ENCODE peak calls at places on chromosomes 13 and 19, in eight cellular contexts. One of them, this sample, is unnamed.

GRCh38 chr19:40089462-40089861 is 1.3 kb downstream of the ZNF780A start:
- DNase-seq in neuronal stem cell: no peak
- DNase-seq in CD4-positive, alpha-beta memory T cell: no peak
- DNase-seq in CD8-positive, alpha-beta T cell: no peak
- DNase-seq in small intestine: no peak
- DNase-seq in adrenal gland: no peak
- DNase-seq in heart right ventricle: peak
- DNase-seq in uterus: no peak
- DNase-seq in this sample: no peak

GRCh38 chr13:98853791-98854191 is 101.3 kb upstream of the SLC15A1 start:
- DNase-seq in neuronal stem cell: no peak
- DNase-seq in CD4-positive, alpha-beta memory T cell: no peak
- DNase-seq in CD8-positive, alpha-beta T cell: no peak
- DNase-seq in small intestine: no peak
- DNase-seq in adrenal gland: no peak
- DNase-seq in heart right ventricle: no peak
- DNase-seq in uterus: no peak
- DNase-seq in this sample: no peak

GRCh38 chr13:48562296-48563066 is 29.6 kb upstream of the RCBTB2 start:
- DNase-seq in neuronal stem cell: no peak
- DNase-seq in CD4-positive, alpha-beta memory T cell: peak
- DNase-seq in CD8-positive, alpha-beta T cell: peak
- DNase-seq in small intestine: peak
- DNase-seq in adrenal gland: no peak
- DNase-seq in heart right ventricle: no peak
- DNase-seq in uterus: no peak
- DNase-seq in this sample: no peak

GRCh38 chr19:38210458-38210987 is 13.5 kb downstream of the DPF1 start:
- DNase-seq in neuronal stem cell: peak
- DNase-seq in CD4-positive, alpha-beta memory T cell: no peak
- DNase-seq in CD8-positive, alpha-beta T cell: no peak
- DNase-seq in small intestine: no peak
- DNase-seq in adrenal gland: no peak
- DNase-seq in heart right ventricle: peak
- DNase-seq in uterus: peak
- DNase-seq in this sample: peak

GRCh38 chr13:42762917-42763316 is 18.5 kb upstream of the FAM216B start:
- DNase-seq in neuronal stem cell: no peak
- DNase-seq in CD4-positive, alpha-beta memory T cell: no peak
- DNase-seq in CD8-positive, alpha-beta T cell: no peak
- DNase-seq in small intestine: no peak
- DNase-seq in adrenal gland: no peak
- DNase-seq in heart right ventricle: no peak
- DNase-seq in uterus: no peak
- DNase-seq in this sample: no peak

GRCh38 chr13:75079226-75079625 is 402.7 kb downstream of the TBC1D4 start:
- DNase-seq in neuronal stem cell: no peak
- DNase-seq in CD4-positive, alpha-beta memory T cell: no peak
- DNase-seq in CD8-positive, alpha-beta T cell: no peak
- DNase-seq in small intestine: no peak
- DNase-seq in adrenal gland: no peak
- DNase-seq in heart right ventricle: no peak
- DNase-seq in uterus: no peak
- DNase-seq in this sample: no peak

GRCh38 chr19:49552749-49553148 is 24.9 kb downstream of the RCN3 start:
- DNase-seq in neuronal stem cell: no peak
- DNase-seq in CD4-positive, alpha-beta memory T cell: peak
- DNase-seq in CD8-positive, alpha-beta T cell: peak
- DNase-seq in small intestine: peak
- DNase-seq in adrenal gland: no peak
- DNase-seq in heart right ventricle: no peak
- DNase-seq in uterus: no peak
- DNase-seq in this sample: no peak

GRCh38 chr19:35832054-35832453 is 19.4 kb upstream of the PRODH2 start:
- DNase-seq in neuronal stem cell: no peak
- DNase-seq in CD4-positive, alpha-beta memory T cell: no peak
- DNase-seq in CD8-positive, alpha-beta T cell: no peak
- DNase-seq in small intestine: no peak
- DNase-seq in adrenal gland: no peak
- DNase-seq in heart right ventricle: no peak
- DNase-seq in uterus: no peak
- DNase-seq in this sample: no peak

GRCh38 chr13:27928805-27929753 is 9.3 kb downstream of the PDX1 start:
- DNase-seq in neuronal stem cell: no peak
- DNase-seq in CD4-positive, alpha-beta memory T cell: no peak
- DNase-seq in CD8-positive, alpha-beta T cell: no peak
- DNase-seq in small intestine: peak
- DNase-seq in adrenal gland: no peak
- DNase-seq in heart right ventricle: no peak
- DNase-seq in uterus: no peak
- DNase-seq in this sample: no peak

GRCh38 chr19:50513746-50514345 is at the start of gene ASPDH:
- DNase-seq in neuronal stem cell: no peak
- DNase-seq in CD4-positive, alpha-beta memory T cell: no peak
- DNase-seq in CD8-positive, alpha-beta T cell: no peak
- DNase-seq in small intestine: no peak
- DNase-seq in adrenal gland: no peak
- DNase-seq in heart right ventricle: no peak
- DNase-seq in uterus: no peak
- DNase-seq in this sample: no peak

GRCh38 chr13:75345191-75345590 is 136.8 kb downstream of the TBC1D4 start:
- DNase-seq in neuronal stem cell: no peak
- DNase-seq in CD4-positive, alpha-beta memory T cell: no peak
- DNase-seq in CD8-positive, alpha-beta T cell: no peak
- DNase-seq in small intestine: peak
- DNase-seq in adrenal gland: no peak
- DNase-seq in heart right ventricle: no peak
- DNase-seq in uterus: no peak
- DNase-seq in this sample: no peak

GRCh38 chr13:110942248-110942981 is 27.5 kb upstream of the ANKRD10 start:
- DNase-seq in neuronal stem cell: no peak
- DNase-seq in CD4-positive, alpha-beta memory T cell: no peak
- DNase-seq in CD8-positive, alpha-beta T cell: no peak
- DNase-seq in small intestine: no peak
- DNase-seq in adrenal gland: no peak
- DNase-seq in heart right ventricle: no peak
- DNase-seq in uterus: no peak
- DNase-seq in this sample: no peak

GRCh38 chr13:110946171-110946570 is 31.3 kb upstream of the ANKRD10 start:
- DNase-seq in neuronal stem cell: no peak
- DNase-seq in CD4-positive, alpha-beta memory T cell: no peak
- DNase-seq in CD8-positive, alpha-beta T cell: no peak
- DNase-seq in small intestine: no peak
- DNase-seq in adrenal gland: no peak
- DNase-seq in heart right ventricle: no peak
- DNase-seq in uterus: no peak
- DNase-seq in this sample: no peak

GRCh38 chr13:110944968-110945952 is 30.4 kb upstream of the ANKRD10 start:
- DNase-seq in neuronal stem cell: no peak
- DNase-seq in CD4-positive, alpha-beta memory T cell: no peak
- DNase-seq in CD8-positive, alpha-beta T cell: no peak
- DNase-seq in small intestine: no peak
- DNase-seq in adrenal gland: no peak
- DNase-seq in heart right ventricle: no peak
- DNase-seq in uterus: no peak
- DNase-seq in this sample: no peak

GRCh38 chr13:110949116-110949515 is 34.2 kb upstream of the ANKRD10 start:
- DNase-seq in neuronal stem cell: no peak
- DNase-seq in CD4-positive, alpha-beta memory T cell: no peak
- DNase-seq in CD8-positive, alpha-beta T cell: no peak
- DNase-seq in small intestine: no peak
- DNase-seq in adrenal gland: no peak
- DNase-seq in heart right ventricle: no peak
- DNase-seq in uterus: no peak
- DNase-seq in this sample: no peak

GRCh38 chr13:110944121-110944967 is 29.5 kb upstream of the ANKRD10 start:
- DNase-seq in neuronal stem cell: no peak
- DNase-seq in CD4-positive, alpha-beta memory T cell: peak
- DNase-seq in CD8-positive, alpha-beta T cell: no peak
- DNase-seq in small intestine: peak
- DNase-seq in adrenal gland: peak
- DNase-seq in heart right ventricle: peak
- DNase-seq in uterus: no peak
- DNase-seq in this sample: no peak
- H3K27ac ChIP-seq in neuronal stem cell: no peak
- H3K27ac ChIP-seq in CD4-positive, alpha-beta memory T cell: no peak
- H3K27ac ChIP-seq in CD8-positive, alpha-beta T cell: no peak
- H3K27ac ChIP-seq in small intestine: no peak
- H3K27ac ChIP-seq in adrenal gland: peak
- H3K27ac ChIP-seq in heart right ventricle: peak
- H3K27ac ChIP-seq in uterus: no peak
- H3K27ac ChIP-seq in this sample: no peak

GRCh38 chr19:13027557-13027956 is 32.3 kb downstream of the NFIX start:
- DNase-seq in neuronal stem cell: no peak
- DNase-seq in CD4-positive, alpha-beta memory T cell: no peak
- DNase-seq in CD8-positive, alpha-beta T cell: no peak
- DNase-seq in small intestine: no peak
- DNase-seq in adrenal gland: no peak
- DNase-seq in heart right ventricle: no peak
- DNase-seq in uterus: no peak
- DNase-seq in this sample: no peak

GRCh38 chr19:13027031-13027430 is 31.8 kb downstream of the NFIX start:
- DNase-seq in neuronal stem cell: no peak
- DNase-seq in CD4-positive, alpha-beta memory T cell: no peak
- DNase-seq in CD8-positive, alpha-beta T cell: no peak
- DNase-seq in small intestine: no peak
- DNase-seq in adrenal gland: no peak
- DNase-seq in heart right ventricle: no peak
- DNase-seq in uterus: no peak
- DNase-seq in this sample: no peak

GRCh38 chr19:13025819-13026477 is 30.7 kb downstream of the NFIX start:
- DNase-seq in neuronal stem cell: no peak
- DNase-seq in CD4-positive, alpha-beta memory T cell: no peak
- DNase-seq in CD8-positive, alpha-beta T cell: no peak
- DNase-seq in small intestine: no peak
- DNase-seq in adrenal gland: no peak
- DNase-seq in heart right ventricle: no peak
- DNase-seq in uterus: no peak
- DNase-seq in this sample: no peak

GRCh38 chr19:13024958-13025653 is 29.8 kb downstream of the NFIX start:
- DNase-seq in neuronal stem cell: no peak
- DNase-seq in CD4-positive, alpha-beta memory T cell: no peak
- DNase-seq in CD8-positive, alpha-beta T cell: no peak
- DNase-seq in small intestine: peak
- DNase-seq in adrenal gland: peak
- DNase-seq in heart right ventricle: no peak
- DNase-seq in uterus: no peak
- DNase-seq in this sample: peak

GRCh38 chr19:13026478-13026999 is 31.3 kb downstream of the NFIX start:
- DNase-seq in neuronal stem cell: no peak
- DNase-seq in CD4-positive, alpha-beta memory T cell: no peak
- DNase-seq in CD8-positive, alpha-beta T cell: no peak
- DNase-seq in small intestine: peak
- DNase-seq in adrenal gland: no peak
- DNase-seq in heart right ventricle: no peak
- DNase-seq in uterus: no peak
- DNase-seq in this sample: no peak
- H3K27ac ChIP-seq in neuronal stem cell: no peak
- H3K27ac ChIP-seq in CD4-positive, alpha-beta memory T cell: no peak
- H3K27ac ChIP-seq in CD8-positive, alpha-beta T cell: no peak
- H3K27ac ChIP-seq in small intestine: no peak
- H3K27ac ChIP-seq in adrenal gland: no peak
- H3K27ac ChIP-seq in heart right ventricle: no peak
- H3K27ac ChIP-seq in uterus: peak
- H3K27ac ChIP-seq in this sample: peak

DNA sequence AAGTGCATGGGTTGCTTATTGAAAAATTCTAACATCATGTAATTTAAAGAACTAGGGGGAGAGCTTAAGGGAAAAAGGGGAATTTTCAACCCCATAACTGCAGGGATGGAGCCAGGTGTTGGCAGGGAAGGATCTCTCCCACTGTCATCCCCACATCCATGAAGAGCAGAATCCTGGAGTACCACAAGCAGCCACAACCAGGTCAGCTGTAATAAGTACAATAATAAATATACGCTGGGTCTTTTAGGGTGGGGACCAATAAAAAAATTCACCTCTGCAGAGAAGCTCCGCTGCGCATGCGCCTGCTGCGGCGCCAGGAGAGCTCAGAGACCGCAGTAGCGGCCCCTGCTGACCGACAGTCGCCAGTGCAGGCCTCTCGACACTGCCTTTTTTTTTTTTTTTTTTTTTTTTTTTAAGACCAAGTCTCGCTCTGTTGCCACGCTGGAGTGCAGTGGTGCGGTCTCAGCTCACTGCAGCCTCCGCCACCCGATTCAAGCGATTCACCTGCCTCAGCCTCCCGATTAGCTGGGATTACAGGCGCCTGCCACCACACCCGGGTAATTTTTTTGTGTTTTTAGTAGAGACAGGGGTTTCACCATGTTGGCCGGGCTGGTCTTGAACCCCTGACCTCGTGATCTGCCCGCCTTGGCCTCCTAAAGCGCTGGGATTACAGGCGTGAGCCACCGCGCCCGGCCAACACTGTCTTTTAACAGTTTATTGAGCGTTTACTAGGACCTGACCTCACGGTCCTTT is 2.5 kb upstream of the EEF2 start:
- DNase-seq in neuronal stem cell: peak
- DNase-seq in CD4-positive, alpha-beta memory T cell: peak
- DNase-seq in CD8-positive, alpha-beta T cell: peak
- DNase-seq in small intestine: peak
- DNase-seq in adrenal gland: peak
- DNase-seq in heart right ventricle: peak
- DNase-seq in uterus: peak
- DNase-seq in this sample: peak
- H3K27ac ChIP-seq in neuronal stem cell: no peak
- H3K27ac ChIP-seq in CD4-positive, alpha-beta memory T cell: peak
- H3K27ac ChIP-seq in CD8-positive, alpha-beta T cell: peak
- H3K27ac ChIP-seq in small intestine: no peak
- H3K27ac ChIP-seq in adrenal gland: no peak
- H3K27ac ChIP-seq in heart right ventricle: peak
- H3K27ac ChIP-seq in uterus: peak
- H3K27ac ChIP-seq in this sample: no peak

DNA sequence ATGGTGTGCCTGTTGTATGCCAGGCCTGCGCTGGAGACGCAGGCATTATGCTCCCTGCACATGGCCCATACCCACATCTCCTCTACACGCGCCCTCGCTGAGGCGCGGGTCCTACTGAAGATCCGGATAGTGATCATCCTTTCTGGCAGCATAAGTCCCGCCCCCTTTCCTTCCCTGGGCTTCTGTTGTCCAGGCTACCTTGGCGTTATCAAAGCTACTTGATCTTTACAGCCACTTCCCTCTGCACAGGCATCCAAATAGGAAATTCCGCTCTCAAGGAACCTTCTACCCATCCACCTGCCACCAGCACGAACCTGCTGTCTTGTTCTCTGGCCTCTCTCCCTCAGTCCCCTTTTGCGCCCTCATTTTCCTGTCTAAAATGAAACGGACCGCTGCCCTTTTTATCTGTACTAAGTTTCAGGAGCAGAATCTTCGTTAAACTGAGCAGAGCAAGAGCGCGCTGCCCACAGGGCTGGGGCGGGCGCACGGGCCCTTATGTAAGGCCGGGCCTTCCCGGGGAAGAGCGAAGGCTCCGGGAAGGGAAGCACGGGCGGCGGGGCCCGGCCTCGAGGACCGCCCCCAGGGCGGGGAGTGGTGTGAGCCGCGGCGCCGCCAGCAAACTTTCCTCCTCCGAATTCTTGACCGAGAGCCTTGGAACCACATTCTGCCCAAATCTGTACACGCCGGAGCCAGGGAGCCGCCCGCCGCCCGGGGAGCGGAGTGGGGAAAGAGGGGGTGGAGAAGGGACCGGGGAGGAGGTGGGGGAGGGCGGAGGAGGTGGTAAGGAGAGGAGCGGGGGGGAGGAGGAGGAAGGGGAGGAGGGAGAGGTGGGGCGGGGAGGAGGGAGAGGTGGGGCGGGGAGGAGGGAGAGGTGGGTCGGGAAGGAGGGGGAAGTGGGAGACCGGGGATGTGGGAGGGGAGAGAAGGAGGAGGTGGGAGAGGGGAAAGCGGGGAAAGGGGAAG is 919 bp upstream of the UBE2L5 start:
- DNase-seq in neuronal stem cell: peak
- DNase-seq in CD4-positive, alpha-beta memory T cell: peak
- DNase-seq in CD8-positive, alpha-beta T cell: peak
- DNase-seq in small intestine: peak
- DNase-seq in adrenal gland: peak
- DNase-seq in heart right ventricle: peak
- DNase-seq in uterus: peak
- DNase-seq in this sample: peak
- H3K27ac ChIP-seq in neuronal stem cell: peak
- H3K27ac ChIP-seq in CD4-positive, alpha-beta memory T cell: no peak
- H3K27ac ChIP-seq in CD8-positive, alpha-beta T cell: no peak
- H3K27ac ChIP-seq in small intestine: peak
- H3K27ac ChIP-seq in adrenal gland: peak
- H3K27ac ChIP-seq in heart right ventricle: peak
- H3K27ac ChIP-seq in uterus: peak
- H3K27ac ChIP-seq in this sample: peak